ENCODE peak calls at places on chromosome 17, in eight cellular contexts. F is dorsolateral prefrontal cortex, H is coronary artery, O is right atrium auricular region, P is B cell, L is fibroblast of mammary gland, U is thoracic aorta, G is astrocyte of the spinal cord. V is an unnamed sample.
A peak's percentile ranks its signal among the peaks of the same experiment; 100 is the strongest.

GRCh38 chr17:79850571-79851460 is 11.6 kb upstream of the CBX4 start:
- DNase-seq in U (no peak), O (no peak), G (peak; percentile 58), P (no peak), F (no peak), H (peak; percentile 41), L (peak; percentile 61), V (no peak)

GRCh38 chr17:1574697-1575471 is 12.3 kb upstream of the PITPNA start:
- DNase-seq in U (no peak), F (no peak), H (no peak), O (no peak), L (no peak), P (no peak), G (no peak), V (no peak)

GRCh38 chr17:63834431-63835166 is 7.1 kb upstream of the FTSJ3 start:
- DNase-seq in F (peak; percentile 73), H (peak; percentile 70), L (peak; percentile 87), U (no peak), G (peak; percentile 85), P (peak; percentile 71), O (no peak), V (no peak)

GRCh38 chr17:81253358-81254131 is 14.4 kb downstream of the NDUFAF8 start:
- DNase-seq in P (peak; percentile 85), F (peak; percentile 71), O (no peak), L (peak; percentile 44), G (no peak), U (no peak), H (no peak), V (peak; percentile 39)

GRCh38 chr17:37838276-37838675 is 85.9 kb upstream of the TBC1D3K start:
- DNase-seq in G (no peak), F (no peak), U (no peak), O (no peak), P (no peak), L (no peak), H (no peak), V (no peak)

GRCh38 chr17:52242268-52242667 is 83.8 kb upstream of the CA10 start:
- DNase-seq in P (no peak), H (no peak), F (no peak), U (no peak), O (no peak), G (no peak), L (no peak), V (no peak)

GRCh38 chr17:67434061-67434525 is 57.0 kb downstream of the PITPNC1 start:
- DNase-seq in H (no peak), P (no peak), F (no peak), L (no peak), U (no peak), O (peak; percentile 69), G (no peak), V (no peak)

GRCh38 chr17:78815696-78816095 is 24.9 kb downstream of the USP36 start:
- DNase-seq in U (no peak), H (no peak), G (no peak), P (no peak), O (no peak), L (no peak), F (no peak), V (no peak)

GRCh38 chr17:69103557-69104233 is 38.0 kb downstream of the ABCA6 start:
- DNase-seq in L (no peak), U (no peak), H (no peak), O (no peak), G (no peak), F (no peak), P (no peak), V (no peak)

GRCh38 chr17:18280239-18280638 is 19.8 kb downstream of the MIEF2 start:
- DNase-seq in G (no peak), H (no peak), F (no peak), O (no peak), L (no peak), U (no peak), P (no peak), V (no peak)

GRCh38 chr17:5500247-5500803 is 14.0 kb downstream of the MIS12 start:
- DNase-seq in H (no peak), G (peak; percentile 9), P (peak; percentile 25), F (no peak), O (no peak), L (no peak), U (no peak), V (no peak)

GRCh38 chr17:77662796-77663195 is 295.7 kb upstream of the TNRC6C start:
- DNase-seq in G (no peak), L (no peak), O (no peak), H (no peak), U (no peak), P (no peak), F (no peak), V (no peak)

GRCh38 chr17:21089145-21089544 is 37.6 kb upstream of the DHRS7B start:
- DNase-seq in U (no peak), O (no peak), H (no peak), L (peak; percentile 55), G (no peak), F (no peak), P (no peak), V (no peak)

GRCh38 chr17:78919816-78920516 is 5.2 kb downstream of the TIMP2 start:
- DNase-seq in G (no peak), L (no peak), O (no peak), H (no peak), F (no peak), U (no peak), P (no peak), V (no peak)

GRCh38 chr17:1978396-1978962 is 46.7 kb downstream of the RTN4RL1 start:
- DNase-seq in U (no peak), H (no peak), F (no peak), P (no peak), L (no peak), O (no peak), G (no peak), V (no peak)

GRCh38 chr17:79658811-79659207 is 48.0 kb upstream of the RBFOX3 start:
- DNase-seq in P (no peak), H (no peak), L (peak; percentile 25), U (no peak), O (peak; percentile 46), G (no peak), F (no peak), V (no peak)

GRCh38 chr17:80647746-80648145 is 103.1 kb downstream of the RPTOR start:
- DNase-seq in P (no peak), G (peak; percentile 94), L (peak; percentile 97), O (no peak), U (no peak), H (no peak), F (no peak), V (no peak)

GRCh38 chr17:17044846-17045561 is 2.7 kb downstream of the MPRIP start:
- DNase-seq in P (peak; percentile 66), G (peak; percentile 85), H (peak; percentile 73), O (no peak), L (peak; percentile 71), U (no peak), F (peak; percentile 52), V (no peak)

GRCh38 chr17:61555127-61555531 is 35.9 kb downstream of the NACA2 start:
- DNase-seq in H (no peak), O (no peak), G (no peak), P (no peak), F (no peak), L (no peak), U (no peak), V (no peak)

GRCh38 chr17:50946891-50947843 is 81.0 kb upstream of the TOB1 start:
- DNase-seq in H (peak; percentile 73), F (no peak), G (no peak), O (no peak), P (peak; percentile 22), U (no peak), L (no peak), V (no peak)

GRCh38 chr17:58728831-58729230 is 26.8 kb upstream of the PPM1E start:
- DNase-seq in F (no peak), L (peak; percentile 83), H (no peak), P (no peak), U (no peak), G (no peak), O (no peak), V (no peak)

GRCh38 chr17:29434550-29434949 is 44.4 kb downstream of the TAOK1 start:
- DNase-seq in F (no peak), G (no peak), L (no peak), H (no peak), U (no peak), P (no peak), O (no peak), V (no peak)

GRCh38 chr17:29433551-29433950 is 43.4 kb downstream of the TAOK1 start:
- DNase-seq in P (no peak), U (no peak), H (no peak), F (no peak), L (no peak), O (no peak), G (no peak), V (no peak)

DNA sequence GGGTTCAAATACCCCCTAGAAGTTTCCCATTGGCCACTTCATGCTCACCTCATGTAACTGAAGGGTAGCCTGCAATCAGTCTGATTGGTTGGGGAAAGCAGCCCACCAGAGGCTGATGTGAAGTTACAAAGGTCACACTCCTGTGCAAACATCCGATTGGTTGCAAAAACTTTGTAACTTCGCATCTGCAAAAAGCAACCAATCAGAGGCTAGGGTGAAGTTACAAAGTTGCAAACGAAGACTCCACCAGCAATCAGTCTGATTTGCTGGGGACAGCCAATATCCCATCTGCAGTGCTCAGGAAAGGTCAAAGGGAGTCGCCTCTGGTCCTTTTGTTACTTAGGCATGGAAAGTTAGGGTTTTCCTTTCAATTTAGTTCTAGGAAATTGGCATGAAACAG is 40.1 kb downstream of the TAOK1 start:
- DNase-seq in G (no peak), U (no peak), O (no peak), L (no peak), P (no peak), H (no peak), F (no peak), V (no peak)
- TF ChIP-seq CTCF in G (no peak), U (no peak), O (no peak), L (no peak), P (no peak), H (no peak), F (no peak), V (no peak)

GRCh38 chr17:48107137-48108055 is at the start of gene SNX11:
- DNase-seq in F (peak; percentile 93), H (peak; percentile 97), G (peak; percentile 84), P (peak; percentile 81), U (peak; percentile 64), O (peak; percentile 88), L (peak; percentile 75), V (peak; percentile 86)
- TF ChIP-seq CTCF in F (peak; percentile 39), H (no peak), G (peak; percentile 5), P (no peak), U (no peak), O (no peak), L (no peak), V (no peak)

GRCh38 chr17:31152271-31152670 is 57.5 kb downstream of the NF1 start:
- DNase-seq in G (no peak), F (no peak), H (no peak), L (no peak), P (no peak), U (no peak), O (no peak), V (no peak)
- TF ChIP-seq CTCF in G (no peak), F (no peak), H (no peak), L (no peak), P (no peak), U (no peak), O (no peak), V (no peak)

GRCh38 chr17:72477529-72477928 is 356.7 kb downstream of the SOX9 start:
- DNase-seq in O (no peak), G (no peak), P (no peak), F (no peak), L (no peak), U (no peak), H (no peak), V (no peak)
- TF ChIP-seq CTCF in O (no peak), G (no peak), P (no peak), F (no peak), L (no peak), U (no peak), H (no peak), V (no peak)